ENCODE peak calls at places on chromosome 2, in seven cellular contexts. J is HFFc6, N is RWPE1, W is KBM-7, S is RPMI8226, X is NCI-H748 treated with DMSO at 0.1 percent for 48 hours, E is T-helper 9 cell. A is an unnamed sample.

GRCh38 chr2:61114147-61114546 is 47.8 kb upstream of the C2orf74 start:
- DNase-seq in J (no peak), N (no peak), W (no peak), S (no peak), X (no peak), E (no peak), A (no peak)

GRCh38 chr2:222296911-222297599 is 1.7 kb downstream of the PAX3 start:
- DNase-seq in J (peak), N (no peak), W (no peak), S (no peak), X (no peak), E (no peak), A (no peak)

GRCh38 chr2:201404699-201405275 is 46.5 kb downstream of the TRAK2 start:
- DNase-seq in J (no peak), N (no peak), W (peak), S (no peak), X (no peak), E (no peak), A (no peak)

GRCh38 chr2:111919362-111919761 is 21.0 kb downstream of the MERTK start:
- DNase-seq in J (no peak), N (no peak), W (no peak), S (peak), X (no peak), E (no peak), A (no peak)

GRCh38 chr2:163266772-163267171 is 428.2 kb upstream of the KCNH7 start:
- DNase-seq in J (peak), N (peak), W (no peak), S (no peak), X (no peak), E (no peak), A (no peak)

GRCh38 chr2:230423851-230424458 is 8.0 kb downstream of the SP100 start:
- DNase-seq in J (no peak), N (no peak), W (no peak), S (no peak), X (no peak), E (no peak), A (no peak)

GRCh38 chr2:222268311-222268980 is 30.4 kb downstream of the PAX3 start:
- DNase-seq in J (peak), N (no peak), W (no peak), S (no peak), X (no peak), E (no peak), A (no peak)

GRCh38 chr2:48332286-48332685 is 197.7 kb upstream of the STON1 start:
- DNase-seq in J (no peak), N (no peak), W (peak), S (peak), X (no peak), E (no peak), A (no peak)

GRCh38 chr2:126244937-126245336 is 411.0 kb upstream of the GYPC start:
- DNase-seq in J (no peak), N (no peak), W (peak), S (peak), X (no peak), E (no peak), A (peak)

GRCh38 chr2:42367835-42368234 is 6.8 kb upstream of the COX7A2L start:
- DNase-seq in J (no peak), N (no peak), W (no peak), S (no peak), X (no peak), E (no peak), A (no peak)

GRCh38 chr2:64516651-64517510 is 7.2 kb upstream of the AFTPH start:
- DNase-seq in J (no peak), N (no peak), W (no peak), S (no peak), X (no peak), E (no peak), A (no peak)

GRCh38 chr2:177143444-177143843 is 69.2 kb upstream of the HNRNPA3 start:
- DNase-seq in J (peak), N (peak), W (no peak), S (no peak), X (no peak), E (no peak), A (no peak)

GRCh38 chr2:235498556-235499305 is 4.9 kb downstream of the AGAP1 start:
- DNase-seq in J (no peak), N (no peak), W (no peak), S (no peak), X (no peak), E (no peak), A (no peak)

GRCh38 chr2:200302940-200303727 is 3.4 kb upstream of the SPATS2L start:
- DNase-seq in J (peak), N (peak), W (no peak), S (no peak), X (no peak), E (no peak), A (no peak)

GRCh38 chr2:217954469-217954868 is 48.3 kb downstream of the TNS1 start:
- DNase-seq in J (no peak), N (no peak), W (no peak), S (no peak), X (no peak), E (no peak), A (no peak)

GRCh38 chr2:120314656-120315366 is 31.1 kb upstream of the INHBB start:
- DNase-seq in J (no peak), N (no peak), W (no peak), S (peak), X (no peak), E (no peak), A (peak)

GRCh38 chr2:24793752-24794477 is 690 bp downstream of the CENPO start:
- DNase-seq in J (peak), N (peak), W (peak), S (peak), X (peak), E (no peak), A (peak)

GRCh38 chr2:219639356-219639755 is 11.9 kb downstream of the SLC4A3 start:
- DNase-seq in J (no peak), N (no peak), W (no peak), S (no peak), X (no peak), E (no peak), A (no peak)

GRCh38 chr2:73050011-73050617 is 21.4 kb downstream of the SFXN5 start:
- DNase-seq in J (no peak), N (no peak), W (no peak), S (no peak), X (no peak), E (no peak), A (peak)

GRCh38 chr2:127219716-127220090 is 396 bp downstream of the CYP27C1 start:
- DNase-seq in J (no peak), N (peak), W (no peak), S (no peak), X (no peak), E (no peak), A (no peak)

GRCh38 chr2:3130889-3131635 is 246.6 kb downstream of the EIPR1 start:
- DNase-seq in J (no peak), N (no peak), W (peak), S (no peak), X (no peak), E (no peak), A (no peak)

GRCh38 chr2:148622390-148622789 is 22.2 kb upstream of the EPC2 start:
- DNase-seq in J (no peak), N (no peak), W (no peak), S (no peak), X (no peak), E (no peak), A (no peak)

GRCh38 chr2:222862068-222862914 is 1.5 kb downstream of the ACSL3 start:
- DNase-seq in J (peak), N (no peak), W (peak), S (peak), X (peak), E (no peak), A (no peak)

GRCh38 chr2:237271698-237272097 is 142.3 kb downstream of the COL6A3 start:
- DNase-seq in J (no peak), N (no peak), W (no peak), S (no peak), X (no peak), E (no peak), A (no peak)

GRCh38 chr2:192145496-192145895 is 49.2 kb downstream of the TMEFF2 start:
- DNase-seq in J (no peak), N (no peak), W (no peak), S (no peak), X (no peak), E (no peak), A (no peak)

GRCh38 chr2:54899576-54900200 is 150.6 kb downstream of the RTN4 start:
- DNase-seq in J (peak), N (peak), W (peak), S (peak), X (no peak), E (no peak), A (no peak)

GRCh38 chr2:201880620-201881381 is 74.5 kb downstream of the CDK15 start:
- DNase-seq in J (peak), N (no peak), W (peak), S (no peak), X (no peak), E (no peak), A (no peak)

GRCh38 chr2:62197017-62197586 is 1.2 kb downstream of the B3GNT2 start:
- DNase-seq in J (no peak), N (peak), W (peak), S (peak), X (peak), E (peak), A (peak)

GRCh38 chr2:177338177-177338721 is 54.3 kb upstream of the AGPS start:
- DNase-seq in J (peak), N (peak), W (no peak), S (no peak), X (no peak), E (no peak), A (no peak)

GRCh38 chr2:28810384-28811285 is at the start of gene SPDYA:
- DNase-seq in J (peak), N (peak), W (no peak), S (no peak), X (peak), E (peak), A (no peak)

GRCh38 chr2:154452906-154453493 is 245.5 kb upstream of the KCNJ3 start:
- DNase-seq in J (no peak), N (peak), W (peak), S (no peak), X (peak), E (no peak), A (no peak)

GRCh38 chr2:81714817-81715216 is 1410.3 kb upstream of the LRRTM1 start:
- DNase-seq in J (no peak), N (no peak), W (no peak), S (no peak), X (no peak), E (no peak), A (no peak)

GRCh38 chr2:150621800-150622199 is 134.3 kb upstream of the RND3 start:
- DNase-seq in J (peak), N (peak), W (no peak), S (no peak), X (no peak), E (no peak), A (no peak)

GRCh38 chr2:188665727-188666304 is 308.4 kb upstream of the COL3A1 start:
- DNase-seq in J (no peak), N (no peak), W (no peak), S (no peak), X (no peak), E (no peak), A (no peak)

GRCh38 chr2:26195006-26195961 is 22.4 kb downstream of the GAREM2 start:
- DNase-seq in J (no peak), N (no peak), W (no peak), S (no peak), X (no peak), E (no peak), A (no peak)

GRCh38 chr2:131566371-131566770 is 38.7 kb downstream of the CCDC74A start:
- DNase-seq in J (no peak), N (no peak), W (no peak), S (no peak), X (no peak), E (no peak), A (no peak)

A was measured in DND-41.